ENCODE peak calls at places on chromosomes 3 and 15, in five cellular contexts. One of them, this sample, is unnamed. For H3K9me3, the result is how much of the 10 kb centered on the place peaks cover.

GRCh38 chr15:60830479-60830878 is 351.5 kb upstream of the ICE2 start:
- DNase-seq in tibial nerve: no peak
- DNase-seq in mesenchymal stem cell: peak
- DNase-seq in A549: no peak
- DNase-seq in neuronal stem cell: no peak
- DNase-seq in this sample: no peak

GRCh38 chr3:103048371-103048722 is 613.5 kb downstream of the ZPLD1 start:
- DNase-seq in neuronal stem cell: no peak
- DNase-seq in tibial nerve: no peak
- DNase-seq in A549: no peak
- DNase-seq in mesenchymal stem cell: peak
- DNase-seq in this sample: no peak

GRCh38 chr3:48663489-48664312 is 1.0 kb upstream of the CELSR3 start:
- DNase-seq in A549: peak
- DNase-seq in mesenchymal stem cell: peak
- DNase-seq in neuronal stem cell: peak
- DNase-seq in tibial nerve: peak
- DNase-seq in this sample: peak

GRCh38 chr15:99909914-99910313 is 176.7 kb upstream of the LYSMD4 start:
- DNase-seq in A549: peak
- DNase-seq in tibial nerve: no peak
- DNase-seq in neuronal stem cell: no peak
- DNase-seq in mesenchymal stem cell: no peak
- DNase-seq in this sample: no peak

GRCh38 chr3:39378092-39378491 is 5.1 kb upstream of the SLC25A38 start:
- DNase-seq in tibial nerve: no peak
- DNase-seq in mesenchymal stem cell: peak
- DNase-seq in neuronal stem cell: peak
- DNase-seq in A549: peak
- DNase-seq in this sample: no peak

GRCh38 chr3:32596926-32597369 is 26.3 kb upstream of the DYNC1LI1 start:
- DNase-seq in A549: no peak
- DNase-seq in tibial nerve: no peak
- DNase-seq in mesenchymal stem cell: peak
- DNase-seq in neuronal stem cell: no peak
- DNase-seq in this sample: no peak

GRCh38 chr3:178455264-178455663 is 81.0 kb upstream of the KCNMB2 start:
- DNase-seq in mesenchymal stem cell: no peak
- DNase-seq in A549: no peak
- DNase-seq in tibial nerve: no peak
- DNase-seq in neuronal stem cell: no peak
- DNase-seq in this sample: no peak

GRCh38 chr3:193357291-193357690 is 21.3 kb downstream of the ATP13A5 start:
- DNase-seq in neuronal stem cell: no peak
- DNase-seq in tibial nerve: no peak
- DNase-seq in mesenchymal stem cell: no peak
- DNase-seq in A549: no peak
- DNase-seq in this sample: no peak

GRCh38 chr3:69095636-69096035 is 10.9 kb downstream of the ARL6IP5 start:
- DNase-seq in neuronal stem cell: no peak
- DNase-seq in mesenchymal stem cell: peak
- DNase-seq in tibial nerve: no peak
- DNase-seq in A549: no peak
- DNase-seq in this sample: no peak

GRCh38 chr3:2098398-2099027 is at the start of gene CNTN4:
- DNase-seq in tibial nerve: peak
- DNase-seq in A549: peak
- DNase-seq in mesenchymal stem cell: peak
- DNase-seq in neuronal stem cell: peak
- DNase-seq in this sample: peak

GRCh38 chr15:63874616-63875015 is 40.9 kb upstream of the HERC1 start:
- DNase-seq in A549: no peak
- DNase-seq in neuronal stem cell: no peak
- DNase-seq in tibial nerve: no peak
- DNase-seq in mesenchymal stem cell: no peak
- DNase-seq in this sample: no peak

GRCh38 chr3:54374214-54374855 is 252.0 kb downstream of the CACNA2D3 start:
- DNase-seq in A549: peak
- DNase-seq in mesenchymal stem cell: no peak
- DNase-seq in neuronal stem cell: peak
- DNase-seq in tibial nerve: no peak
- DNase-seq in this sample: no peak

GRCh38 chr3:114879059-114880031 is 267.7 kb downstream of the ZBTB20 start:
- DNase-seq in mesenchymal stem cell: peak
- DNase-seq in neuronal stem cell: no peak
- DNase-seq in A549: peak
- DNase-seq in tibial nerve: no peak
- DNase-seq in this sample: no peak

GRCh38 chr15:50828610-50829206 is 63.2 kb upstream of the SPPL2A start:
- DNase-seq in neuronal stem cell: peak
- DNase-seq in mesenchymal stem cell: peak
- DNase-seq in tibial nerve: peak
- DNase-seq in A549: peak
- DNase-seq in this sample: no peak

GRCh38 chr15:89136818-89137772 is 48.8 kb downstream of the ABHD2 start:
- DNase-seq in A549: no peak
- DNase-seq in neuronal stem cell: no peak
- DNase-seq in mesenchymal stem cell: peak
- DNase-seq in tibial nerve: no peak
- DNase-seq in this sample: peak

GRCh38 chr3:110343945-110344344 is 727.7 kb upstream of the NECTIN3 start:
- DNase-seq in tibial nerve: no peak
- DNase-seq in A549: peak
- DNase-seq in mesenchymal stem cell: peak
- DNase-seq in neuronal stem cell: no peak
- DNase-seq in this sample: no peak

GRCh38 chr15:100775581-100776185 is 103.9 kb upstream of the ALDH1A3 start:
- DNase-seq in A549: no peak
- DNase-seq in mesenchymal stem cell: no peak
- DNase-seq in tibial nerve: no peak
- DNase-seq in neuronal stem cell: no peak
- DNase-seq in this sample: no peak

GRCh38 chr15:43249699-43250203 is 17.0 kb downstream of the TGM5 start:
- DNase-seq in A549: no peak
- DNase-seq in mesenchymal stem cell: peak
- DNase-seq in neuronal stem cell: no peak
- DNase-seq in tibial nerve: no peak
- DNase-seq in this sample: no peak

GRCh38 chr15:45796433-45796832 is 161.6 kb downstream of the SQOR start:
- DNase-seq in mesenchymal stem cell: no peak
- DNase-seq in tibial nerve: no peak
- DNase-seq in neuronal stem cell: no peak
- DNase-seq in A549: no peak
- DNase-seq in this sample: no peak

GRCh38 chr15:70354260-70354894 is 256.7 kb upstream of the TLE3 start:
- DNase-seq in A549: no peak
- DNase-seq in tibial nerve: no peak
- DNase-seq in neuronal stem cell: no peak
- DNase-seq in mesenchymal stem cell: no peak
- DNase-seq in this sample: no peak

GRCh38 chr3:47910233-47910632 is 106.0 kb downstream of the MAP4 start:
- DNase-seq in tibial nerve: no peak
- DNase-seq in mesenchymal stem cell: no peak
- DNase-seq in neuronal stem cell: no peak
- DNase-seq in A549: no peak
- DNase-seq in this sample: no peak

GRCh38 chr3:20853890-20854289 is 667.9 kb upstream of the SGO1 start:
- DNase-seq in A549: no peak
- DNase-seq in tibial nerve: no peak
- DNase-seq in neuronal stem cell: no peak
- DNase-seq in mesenchymal stem cell: no peak
- DNase-seq in this sample: no peak
- H3K9me3 ChIP-seq in A549: under half
- H3K9me3 ChIP-seq in tibial nerve: under half
- H3K9me3 ChIP-seq in neuronal stem cell: under half
- H3K9me3 ChIP-seq in mesenchymal stem cell: under half
- H3K9me3 ChIP-seq in this sample: under half

DNA sequence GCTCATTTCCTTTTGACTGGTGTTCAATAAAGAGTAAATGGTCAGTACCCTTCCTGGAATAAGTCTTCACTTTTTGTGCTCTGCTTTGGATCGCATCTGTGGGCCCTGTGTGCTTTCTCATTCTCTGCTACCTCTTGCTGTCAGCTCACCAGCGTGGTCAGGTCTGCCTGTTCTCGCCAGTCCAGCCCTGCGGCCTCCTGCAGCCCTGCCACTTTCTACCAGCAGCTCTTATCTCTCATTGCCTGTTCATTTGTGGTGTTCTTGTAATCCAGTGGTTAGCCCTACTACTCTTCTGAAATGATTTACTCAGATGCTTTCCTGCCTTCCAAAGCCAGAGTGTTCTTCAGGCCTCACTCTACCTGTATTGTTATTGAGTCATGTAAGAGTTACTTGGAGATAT is 54.8 kb downstream of the CHCHD6 start:
- DNase-seq in tibial nerve: no peak
- DNase-seq in neuronal stem cell: no peak
- DNase-seq in A549: no peak
- DNase-seq in mesenchymal stem cell: no peak
- DNase-seq in this sample: no peak
- H3K9me3 ChIP-seq in tibial nerve: under half
- H3K9me3 ChIP-seq in neuronal stem cell: under half
- H3K9me3 ChIP-seq in A549: under half
- H3K9me3 ChIP-seq in mesenchymal stem cell: under half
- H3K9me3 ChIP-seq in this sample: under half

GRCh38 chr15:25170781-25171110 is 216.0 kb downstream of the SNRPN start:
- DNase-seq in mesenchymal stem cell: no peak
- DNase-seq in tibial nerve: no peak
- DNase-seq in neuronal stem cell: no peak
- DNase-seq in A549: no peak
- DNase-seq in this sample: no peak

GRCh38 chr15:25171856-25172687 is 217.3 kb downstream of the SNRPN start:
- DNase-seq in tibial nerve: no peak
- DNase-seq in mesenchymal stem cell: no peak
- DNase-seq in A549: no peak
- DNase-seq in neuronal stem cell: no peak
- DNase-seq in this sample: peak

GRCh38 chr15:25170113-25170731 is 215.4 kb downstream of the SNRPN start:
- DNase-seq in A549: no peak
- DNase-seq in neuronal stem cell: no peak
- DNase-seq in mesenchymal stem cell: no peak
- DNase-seq in tibial nerve: no peak
- DNase-seq in this sample: no peak

GRCh38 chr15:25171111-25171811 is 216.5 kb downstream of the SNRPN start:
- DNase-seq in tibial nerve: no peak
- DNase-seq in mesenchymal stem cell: no peak
- DNase-seq in A549: no peak
- DNase-seq in neuronal stem cell: no peak
- DNase-seq in this sample: no peak

DNA sequence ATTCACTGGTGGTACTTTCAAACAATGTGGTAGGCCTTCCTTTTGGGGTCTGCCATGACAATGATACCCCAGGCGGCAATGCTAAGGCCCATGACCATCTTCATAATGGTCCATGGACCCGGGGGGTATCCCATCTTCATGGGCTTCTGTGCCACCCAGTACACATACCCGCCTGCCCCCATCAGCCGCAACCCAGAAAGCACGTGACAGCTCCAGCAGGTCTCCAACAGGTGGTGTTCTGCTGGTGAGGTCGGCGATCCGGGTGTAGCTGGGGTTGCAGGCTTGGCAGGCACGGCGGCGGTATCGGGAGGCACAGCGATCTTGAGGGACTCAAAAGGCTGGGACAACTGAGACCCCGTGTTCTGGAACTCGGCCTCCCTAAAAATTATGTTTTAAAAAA is 214.5 kb downstream of the SNRPN start:
- DNase-seq in mesenchymal stem cell: no peak
- DNase-seq in tibial nerve: no peak
- DNase-seq in neuronal stem cell: no peak
- DNase-seq in A549: no peak
- DNase-seq in this sample: no peak
- H3K9me3 ChIP-seq in mesenchymal stem cell: under half
- H3K9me3 ChIP-seq in tibial nerve: under half
- H3K9me3 ChIP-seq in neuronal stem cell: under half
- H3K9me3 ChIP-seq in A549: under half
- H3K9me3 ChIP-seq in this sample: under half

GRCh38 chr15:52790941-52791751 is 1.0 kb upstream of the ONECUT1 start:
- DNase-seq in tibial nerve: no peak
- DNase-seq in neuronal stem cell: peak
- DNase-seq in mesenchymal stem cell: peak
- DNase-seq in A549: no peak
- DNase-seq in this sample: no peak

GRCh38 chr15:52789008-52789600 is 1.0 kb downstream of the ONECUT1 start:
- DNase-seq in mesenchymal stem cell: no peak
- DNase-seq in A549: no peak
- DNase-seq in tibial nerve: no peak
- DNase-seq in neuronal stem cell: no peak
- DNase-seq in this sample: no peak

GRCh38 chr15:52788099-52788986 is 1.8 kb downstream of the ONECUT1 start:
- DNase-seq in neuronal stem cell: peak
- DNase-seq in tibial nerve: no peak
- DNase-seq in A549: peak
- DNase-seq in mesenchymal stem cell: no peak
- DNase-seq in this sample: no peak

GRCh38 chr15:52790166-52790708 is at the start of gene ONECUT1:
- DNase-seq in neuronal stem cell: peak
- DNase-seq in tibial nerve: no peak
- DNase-seq in mesenchymal stem cell: peak
- DNase-seq in A549: peak
- DNase-seq in this sample: no peak

DNA sequence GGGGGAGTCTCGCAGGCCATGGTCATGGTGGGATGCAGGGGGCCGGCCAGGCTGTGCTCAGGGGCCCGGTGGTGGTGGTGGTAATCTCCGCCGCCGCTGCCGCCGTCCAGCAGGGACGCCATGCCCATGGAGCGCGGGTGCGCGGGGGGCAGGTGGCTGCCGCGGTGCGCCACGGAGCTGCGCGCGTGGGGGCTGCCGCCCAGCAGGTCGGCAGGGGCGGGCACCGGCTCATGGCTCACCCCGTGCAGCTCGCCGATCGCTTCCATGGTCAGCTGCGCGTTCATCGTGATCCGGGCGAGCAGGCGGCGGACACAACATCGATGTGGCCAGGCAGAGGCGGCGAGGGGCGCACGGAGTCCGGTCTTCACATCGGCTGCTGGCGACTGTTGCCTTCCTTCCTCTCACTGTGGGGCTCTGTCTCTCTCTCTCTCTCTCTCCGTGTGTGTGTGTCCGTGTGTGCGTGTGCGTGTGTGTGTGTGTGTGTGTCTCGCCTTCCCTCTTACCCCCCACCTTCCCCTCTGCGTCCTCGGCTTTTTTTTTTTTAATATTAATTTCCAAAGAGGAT is 453 bp downstream of the ONECUT1 start:
- DNase-seq in mesenchymal stem cell: peak
- DNase-seq in tibial nerve: no peak
- DNase-seq in neuronal stem cell: peak
- DNase-seq in A549: peak
- DNase-seq in this sample: no peak
- H3K9me3 ChIP-seq in mesenchymal stem cell: under half
- H3K9me3 ChIP-seq in tibial nerve: under half
- H3K9me3 ChIP-seq in neuronal stem cell: under half
- H3K9me3 ChIP-seq in A549: under half
- H3K9me3 ChIP-seq in this sample: under half

This sample was measured in tibial artery.